ENCODE peak calls at places on chromosomes 12 and 14, in four cellular contexts. A is mesendoderm, D is H1, M is H9. H is an unnamed sample.

GRCh38 chr12:724194-724855 is 28.1 kb upstream of the WNK1 start:
- DNase-seq in A (peak), D (no peak), M (peak), H (no peak)

GRCh38 chr12:15794196-15794595 is 5.0 kb upstream of the EPS8 start:
- DNase-seq in A (no peak), D (no peak), M (no peak), H (no peak)

GRCh38 chr14:102182190-102182589 is 42.5 kb downstream of the WDR20 start:
- DNase-seq in A (no peak), D (no peak), M (no peak), H (peak)

GRCh38 chr12:118850244-118850825 is 131.0 kb upstream of the SRRM4 start:
- DNase-seq in A (peak), D (peak), M (peak), H (no peak)

GRCh38 chr14:45426685-45427282 is 173.8 kb upstream of the MIS18BP1 start:
- DNase-seq in A (peak), D (no peak), M (peak), H (peak)

GRCh38 chr14:104306450-104307040 is 168.2 kb downstream of the KIF26A start:
- DNase-seq in A (no peak), D (no peak), M (no peak), H (no peak)

GRCh38 chr14:32417956-32418552 is 89.0 kb downstream of the AKAP6 start:
- DNase-seq in A (no peak), D (no peak), M (no peak), H (peak)

GRCh38 chr12:85872497-85873091 is 1.5 kb upstream of the NTS start:
- DNase-seq in A (peak), D (no peak), M (no peak), H (peak)

GRCh38 chr14:24179961-24180726 is 8.3 kb downstream of the REC8 start:
- DNase-seq in A (no peak), D (no peak), M (no peak), H (peak)

GRCh38 chr14:88802596-88802995 is 9.8 kb upstream of the EML5 start:
- DNase-seq in A (no peak), D (no peak), M (no peak), H (no peak)

GRCh38 chr14:105118646-105119409 is 49.7 kb downstream of the JAG2 start:
- DNase-seq in A (no peak), D (no peak), M (no peak), H (no peak)

GRCh38 chr12:78385541-78385940 is 479.0 kb upstream of the SYT1 start:
- DNase-seq in A (peak), D (no peak), M (no peak), H (peak)

GRCh38 chr14:50363734-50364113 is 33.0 kb downstream of the CDKL1 start:
- DNase-seq in A (no peak), D (no peak), M (no peak), H (peak)

GRCh38 chr12:1539135-1539534 is 55.2 kb downstream of the FBXL14 start:
- DNase-seq in A (no peak), D (no peak), M (no peak), H (no peak)

GRCh38 chr12:118307069-118307954 is 65.4 kb downstream of the TAOK3 start:
- DNase-seq in A (no peak), D (no peak), M (no peak), H (peak)

GRCh38 chr14:75277000-75277795 is 1.4 kb upstream of the FOS start:
- DNase-seq in A (peak), D (peak), M (peak), H (peak)

DNA sequence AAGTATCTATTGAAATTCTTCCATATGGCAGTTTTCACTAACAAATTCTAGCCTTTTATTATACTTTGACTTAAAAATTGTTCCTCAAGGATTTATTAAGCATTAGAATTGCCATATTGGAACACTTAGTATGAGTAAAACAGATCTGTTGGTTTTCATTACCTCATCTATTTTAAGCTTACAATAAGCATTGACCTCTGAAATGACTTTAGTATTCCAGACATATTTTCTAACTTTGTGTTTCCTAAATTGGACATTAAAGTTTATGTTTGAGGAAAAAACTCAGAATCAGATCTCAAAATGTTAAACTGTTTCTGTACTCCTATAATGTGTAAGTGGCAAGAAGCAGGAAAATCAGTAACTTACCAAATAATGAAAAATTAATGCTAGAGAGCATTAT is 48.4 kb downstream of the CSRP2 start:
- DNase-seq in A (no peak), D (no peak), M (no peak), H (peak)
- H3K56ac ChIP-seq in A (no peak), D (no peak), M (no peak), H (no peak)

DNA sequence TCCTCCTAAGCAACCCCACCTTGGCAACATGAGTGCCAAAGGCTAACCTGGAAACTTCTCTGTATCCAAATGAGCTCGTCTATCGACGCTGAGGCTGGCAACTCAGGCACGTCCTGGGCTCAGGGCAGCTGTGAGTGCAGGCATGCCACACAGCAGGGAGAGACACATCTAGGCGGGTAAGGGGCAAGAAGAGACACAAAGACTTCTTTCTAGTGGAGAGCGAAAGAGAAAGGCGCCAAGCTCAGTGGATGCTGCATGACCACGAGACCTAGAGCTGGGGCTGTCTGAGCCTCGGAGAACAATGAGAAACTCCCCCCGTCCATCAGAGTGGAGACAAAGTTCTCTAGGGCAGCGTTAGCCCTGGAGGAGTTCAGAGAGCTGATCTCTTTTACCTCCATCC is 170.4 kb downstream of the CALM1 start:
- DNase-seq in A (no peak), D (no peak), M (no peak), H (no peak)
- H3K56ac ChIP-seq in A (no peak), D (no peak), M (no peak), H (no peak)

DNA sequence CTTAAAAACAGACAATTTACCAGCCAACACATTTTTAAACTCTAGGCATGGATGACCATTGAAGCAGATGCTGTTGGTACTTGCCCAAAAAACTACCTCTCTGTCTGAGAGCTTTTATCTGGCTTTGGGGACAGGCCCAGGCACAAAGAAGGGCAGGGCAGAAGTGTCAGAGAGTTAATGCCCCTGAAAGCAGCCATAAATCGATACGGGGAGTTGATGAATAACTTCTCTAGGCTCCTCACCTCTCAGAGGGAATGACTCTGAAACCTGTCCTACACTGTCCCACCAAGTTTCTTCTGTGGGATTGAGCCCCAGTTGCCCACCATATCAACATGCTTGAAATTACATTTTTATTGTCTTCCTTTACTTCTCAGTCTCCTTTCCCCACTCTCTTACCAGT is 113.0 kb upstream of the DAAM1 start:
- DNase-seq in A (no peak), D (no peak), M (no peak), H (no peak)
- H3K56ac ChIP-seq in A (no peak), D (no peak), M (no peak), H (no peak)

GRCh38 chr12:33708935-33709334 is 269.3 kb upstream of the SYT10 start:
- DNase-seq in A (no peak), D (no peak), M (no peak), H (no peak)
- H3K56ac ChIP-seq in A (no peak), D (no peak), M (no peak), H (no peak)

GRCh38 chr14:77086951-77087350 is 11.1 kb upstream of the CIPC start:
- DNase-seq in A (peak), D (no peak), M (no peak), H (no peak)

GRCh38 chr14:77084991-77085390 is 13.1 kb upstream of the CIPC start:
- DNase-seq in A (no peak), D (no peak), M (no peak), H (no peak)

GRCh38 chr14:77087631-77088030 is 10.4 kb upstream of the CIPC start:
- DNase-seq in A (no peak), D (no peak), M (no peak), H (no peak)

GRCh38 chr14:77086017-77086727 is 11.9 kb upstream of the CIPC start:
- DNase-seq in A (peak), D (no peak), M (peak), H (peak)

DNA sequence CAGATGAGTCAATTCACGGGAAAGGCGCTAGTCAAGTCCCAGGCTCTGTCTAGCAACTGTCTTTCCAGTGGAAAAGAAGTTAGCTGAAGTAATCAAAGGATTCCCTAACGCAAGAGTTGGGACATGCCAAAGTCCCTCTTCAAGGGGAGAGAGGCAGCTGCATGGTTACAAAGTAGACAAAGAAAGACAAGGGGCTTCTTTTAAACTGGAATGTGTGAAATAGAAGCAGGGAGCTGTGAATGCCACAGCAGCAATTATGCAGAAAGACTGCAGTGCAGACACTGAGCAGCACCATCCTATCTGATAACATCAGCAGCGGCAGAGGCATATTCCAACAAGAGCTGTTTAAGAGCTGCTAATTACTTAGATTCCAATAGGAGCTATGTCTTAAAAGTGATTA is 12.5 kb upstream of the CIPC start:
- DNase-seq in A (peak), D (no peak), M (no peak), H (no peak)
- H3K56ac ChIP-seq in A (peak), D (no peak), M (no peak), H (no peak)

GRCh38 chr14:70170976-70171375 is 17.8 kb downstream of the SLC8A3 start:
- DNase-seq in A (no peak), D (no peak), M (no peak), H (no peak)

GRCh38 chr14:70168401-70168800 is 20.4 kb downstream of the SLC8A3 start:
- DNase-seq in A (no peak), D (no peak), M (no peak), H (no peak)

GRCh38 chr14:70171719-70172118 is 17.0 kb downstream of the SLC8A3 start:
- DNase-seq in A (no peak), D (no peak), M (no peak), H (no peak)

GRCh38 chr14:70162353-70162752 is 26.4 kb downstream of the SLC8A3 start:
- DNase-seq in A (no peak), D (no peak), M (no peak), H (no peak)

GRCh38 chr14:70166530-70167203 is 22.1 kb downstream of the SLC8A3 start:
- DNase-seq in A (no peak), D (no peak), M (no peak), H (no peak)
- H3K56ac ChIP-seq in A (no peak), D (no peak), M (no peak), H (no peak)

GRCh38 chr14:68683326-68683725 is 109.5 kb downstream of the ZFP36L1 start:
- DNase-seq in A (no peak), D (no peak), M (no peak), H (peak)
- H3K56ac ChIP-seq in A (peak), D (no peak), M (no peak), H (peak)